ENCODE peak calls at places on chromosomes 6 and 20, in four cellular contexts. L is A549, W is GM12878, T is HepG2. V is an unnamed sample.

GRCh38 chr20:63316502-63316921 is 23.5 kb downstream of the COL20A1 start:
- DNase-seq in L (no peak), W (no peak), T (no peak), V (no peak)

GRCh38 chr20:62712606-62713005 is 4.0 kb downstream of the NTSR1 start:
- DNase-seq in L (no peak), W (no peak), T (no peak), V (no peak)

GRCh38 chr20:57397004-57397692 is 6.0 kb downstream of the RBM38 start:
- DNase-seq in L (no peak), W (no peak), T (no peak), V (no peak)

GRCh38 chr6:35287671-35288396 is 9.8 kb upstream of the DEF6 start:
- DNase-seq in L (no peak), W (no peak), T (no peak), V (no peak)

GRCh38 chr6:17233531-17233930 is 47.6 kb upstream of the RBM24 start:
- DNase-seq in L (peak; percentile 25), W (no peak), T (peak; percentile 12), V (no peak)

GRCh38 chr6:36621371-36621855 is 27.3 kb downstream of the SRSF3 start:
- DNase-seq in L (no peak), W (no peak), T (no peak), V (no peak)

GRCh38 chr6:164040994-164041393 is 626.5 kb downstream of the QKI start:
- DNase-seq in L (no peak), W (no peak), T (no peak), V (no peak)

GRCh38 chr20:3190681-3191111 is 13.8 kb downstream of the DDRGK1 start:
- DNase-seq in L (peak; percentile 39), W (no peak), T (no peak), V (no peak)

GRCh38 chr6:117449549-117450439 is 24.1 kb upstream of the ROS1 start:
- DNase-seq in L (peak; percentile 77), W (peak; percentile 12), T (peak; percentile 66), V (peak; percentile 15)

GRCh38 chr20:43492101-43492500 is 15.4 kb upstream of the L3MBTL1 start:
- DNase-seq in L (no peak), W (peak; percentile 56), T (no peak), V (no peak)

GRCh38 chr6:4134841-4135664 is at the start of gene ECI2:
- DNase-seq in L (peak; percentile 69), W (no peak), T (peak; percentile 71), V (peak; percentile 84)

GRCh38 chr6:150813993-150814359 is 51.5 kb upstream of the MTHFD1L start:
- DNase-seq in L (peak; percentile 58), W (peak; percentile 69), T (peak; percentile 18), V (no peak)

DNA sequence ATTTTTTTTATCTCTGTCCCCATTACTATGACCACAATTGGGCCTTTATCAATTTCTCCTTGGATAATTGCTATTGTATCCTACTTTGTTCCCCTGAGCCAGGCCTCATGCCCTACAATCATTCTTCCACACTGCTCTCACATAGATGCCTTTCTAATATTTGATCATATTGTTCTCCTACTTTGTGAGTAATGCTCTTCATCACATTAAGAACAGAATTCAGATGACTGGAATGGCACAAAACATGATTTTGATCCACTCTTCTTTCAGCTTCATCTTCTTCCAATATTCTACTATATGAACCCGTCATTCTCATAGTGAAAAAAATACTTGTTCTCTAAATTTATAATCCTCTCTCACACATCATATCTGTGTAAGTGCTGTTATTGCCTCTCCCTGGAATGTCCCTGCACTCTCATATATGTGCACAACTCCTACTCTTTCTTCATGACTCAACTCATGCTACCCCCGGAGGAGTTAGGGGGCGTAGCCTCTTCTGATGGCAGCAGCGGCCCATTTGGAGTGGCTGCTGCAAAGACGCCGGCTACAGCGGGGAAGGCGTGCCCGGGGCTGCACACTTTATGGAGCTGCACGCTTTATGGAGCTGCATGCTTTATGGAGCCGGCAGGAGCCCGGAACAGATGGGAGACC is 25.3 kb upstream of the HACE1 start:
- DNase-seq in L (no peak), W (no peak), T (no peak), V (no peak)
- TF ChIP-seq POLR2AphosphoS2 in L (no peak), W (no peak), T (no peak), V (no peak)

DNA sequence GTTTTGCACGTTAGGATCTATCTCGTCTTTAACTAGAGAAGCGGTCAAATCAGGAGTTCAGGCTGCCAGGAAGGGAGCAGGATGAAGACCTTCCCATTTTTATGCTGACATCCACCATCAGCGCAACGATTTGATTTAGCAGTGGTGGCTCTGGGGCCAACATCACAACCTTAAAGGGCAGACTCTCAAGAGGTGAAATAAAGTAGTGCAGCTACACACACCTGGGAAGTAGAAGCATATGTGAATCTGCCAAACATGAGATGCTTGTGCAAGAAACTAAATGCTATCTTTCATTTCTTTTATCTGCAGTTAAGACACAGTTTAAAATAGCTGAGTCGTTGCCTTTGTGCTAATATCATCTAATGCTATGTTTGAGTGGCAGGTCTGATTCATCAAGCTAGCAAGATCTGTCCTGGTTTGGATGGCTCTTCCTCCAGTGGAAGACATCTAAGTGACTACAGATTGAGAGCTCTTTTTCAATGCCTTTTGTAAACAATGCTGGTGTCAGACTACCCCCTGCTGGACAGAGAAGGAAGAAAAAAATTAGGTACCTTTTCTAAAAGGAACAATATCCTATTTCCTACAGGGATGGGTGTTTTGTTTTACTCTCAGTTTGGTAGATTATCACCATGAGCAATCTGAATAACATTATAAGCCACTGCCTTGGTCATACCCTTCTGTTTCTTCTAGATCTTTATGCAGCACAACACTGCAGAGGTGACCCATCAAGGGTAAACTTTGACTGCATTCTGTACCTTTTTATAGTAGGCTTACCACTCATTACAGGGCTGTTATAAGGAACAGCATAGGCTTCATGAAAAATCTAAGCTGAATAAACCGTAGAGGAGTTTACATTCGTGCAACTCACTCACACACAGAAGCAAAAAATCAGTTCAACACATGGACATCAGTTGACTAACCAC is 171.6 kb upstream of the FBXL4 start:
- DNase-seq in L (peak; percentile 27), W (no peak), T (peak; percentile 23), V (peak; percentile 30)
- TF ChIP-seq POLR2AphosphoS2 in L (no peak), W (no peak), T (no peak), V (no peak)

GRCh38 chr20:17735206-17735804 is 35.5 kb downstream of the BANF2 start:
- DNase-seq in L (no peak), W (no peak), T (no peak), V (no peak)

GRCh38 chr20:17735959-17736621 is 36.3 kb downstream of the BANF2 start:
- DNase-seq in L (no peak), W (no peak), T (no peak), V (no peak)

GRCh38 chr20:17734374-17734773 is 34.6 kb downstream of the BANF2 start:
- DNase-seq in L (no peak), W (no peak), T (no peak), V (no peak)

GRCh38 chr20:17741220-17741619 is 41.5 kb downstream of the BANF2 start:
- DNase-seq in L (no peak), W (no peak), T (no peak), V (no peak)

GRCh38 chr20:17738154-17738553 is 38.4 kb downstream of the BANF2 start:
- DNase-seq in L (no peak), W (no peak), T (no peak), V (no peak)
- TF ChIP-seq POLR2AphosphoS2 in L (no peak), W (no peak), T (no peak), V (no peak)

DNA sequence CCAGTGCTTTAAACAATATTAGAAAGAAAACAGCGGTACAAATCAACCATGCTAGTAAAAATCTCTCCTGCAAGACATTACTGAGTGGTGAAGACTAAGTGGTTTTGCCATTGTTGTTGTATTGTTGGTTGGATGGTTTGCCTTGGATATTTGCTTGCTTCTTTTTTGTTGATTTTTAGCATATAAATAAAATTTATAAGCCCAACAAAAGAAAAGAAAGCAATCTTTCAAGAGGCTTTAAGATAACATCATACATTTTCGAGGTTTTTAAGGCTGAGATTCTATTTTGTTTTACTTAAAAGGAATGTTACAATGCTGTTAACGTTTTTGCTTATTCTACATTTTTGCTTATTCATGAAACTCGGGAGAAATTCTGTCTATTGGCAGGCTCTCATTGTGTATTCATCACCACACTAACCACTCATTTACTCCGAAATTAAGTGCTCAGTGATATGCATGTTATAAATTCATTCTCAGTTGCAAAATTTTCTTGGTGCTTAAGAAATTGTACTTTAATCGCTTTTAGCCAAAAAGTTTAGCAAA is 139.1 kb downstream of the LAMA2 start:
- DNase-seq in L (no peak), W (no peak), T (no peak), V (no peak)
- TF ChIP-seq POLR2AphosphoS2 in L (no peak), W (no peak), T (no peak), V (no peak)

GRCh38 chr6:156955494-156956183 is 178.5 kb downstream of the ARID1B start:
- DNase-seq in L (no peak), W (no peak), T (no peak), V (no peak)
- TF ChIP-seq POLR2AphosphoS2 in L (no peak), W (no peak), T (no peak), V (no peak)

DNA sequence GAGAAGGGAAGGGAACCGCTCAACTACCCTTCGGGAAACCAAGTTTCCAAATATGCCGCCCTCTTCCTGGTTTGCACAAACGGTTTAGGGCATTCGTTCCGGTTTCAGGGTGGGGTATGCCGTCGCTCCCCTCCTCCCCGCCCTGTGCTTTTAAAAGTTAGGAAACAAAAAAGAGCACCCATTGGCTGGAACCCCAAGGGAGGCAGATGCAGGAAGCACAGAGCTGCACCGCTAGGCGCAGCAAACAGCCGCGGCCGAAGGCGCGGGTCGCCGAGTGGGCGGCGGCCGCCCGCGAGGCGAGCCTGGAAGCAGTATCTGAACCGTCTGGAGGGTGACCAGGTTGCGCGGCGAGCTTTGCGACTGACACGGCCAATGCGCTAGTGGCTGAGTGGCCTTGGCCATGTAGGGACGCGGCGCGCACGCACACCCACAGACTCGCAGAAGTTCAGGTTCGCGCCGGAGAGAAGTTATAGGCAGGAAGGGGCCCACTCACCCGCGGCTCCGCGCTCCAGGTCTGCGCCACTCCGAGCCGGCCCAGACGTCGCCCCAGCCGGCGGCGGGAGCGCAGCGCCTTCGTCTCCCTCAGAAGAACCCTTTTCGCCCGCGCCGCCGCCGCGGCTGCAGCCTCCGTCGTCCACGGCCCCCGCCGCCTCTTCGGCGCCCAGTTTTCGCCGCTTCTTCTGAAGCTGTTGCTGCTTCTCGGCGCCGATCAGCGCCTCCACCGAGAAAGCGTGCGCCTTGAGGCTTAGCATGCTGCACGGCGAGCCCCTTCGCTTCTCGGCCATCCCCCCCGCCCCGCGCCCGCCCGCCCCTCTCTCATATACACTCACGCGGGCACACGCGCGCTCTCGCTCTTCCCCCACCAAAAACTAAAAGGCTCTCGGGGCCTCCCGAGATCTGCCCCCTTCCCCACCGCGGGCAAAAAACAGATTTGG is 734 bp downstream of the TBX18 start:
- DNase-seq in L (peak; percentile 90), W (no peak), T (no peak), V (peak; percentile 92)
- TF ChIP-seq POLR2AphosphoS2 in L (no peak), W (no peak), T (no peak), V (no peak)

GRCh38 chr6:161947371-161947770 is 673.5 kb upstream of the AGPAT4 start:
- DNase-seq in L (no peak), W (no peak), T (no peak), V (no peak)

GRCh38 chr6:161940519-161940918 is 666.7 kb upstream of the AGPAT4 start:
- DNase-seq in L (no peak), W (no peak), T (no peak), V (no peak)

GRCh38 chr6:161941565-161941964 is 667.7 kb upstream of the AGPAT4 start:
- DNase-seq in L (no peak), W (no peak), T (no peak), V (no peak)

GRCh38 chr6:161948462-161948861 is 674.6 kb upstream of the AGPAT4 start:
- DNase-seq in L (no peak), W (no peak), T (no peak), V (no peak)

DNA sequence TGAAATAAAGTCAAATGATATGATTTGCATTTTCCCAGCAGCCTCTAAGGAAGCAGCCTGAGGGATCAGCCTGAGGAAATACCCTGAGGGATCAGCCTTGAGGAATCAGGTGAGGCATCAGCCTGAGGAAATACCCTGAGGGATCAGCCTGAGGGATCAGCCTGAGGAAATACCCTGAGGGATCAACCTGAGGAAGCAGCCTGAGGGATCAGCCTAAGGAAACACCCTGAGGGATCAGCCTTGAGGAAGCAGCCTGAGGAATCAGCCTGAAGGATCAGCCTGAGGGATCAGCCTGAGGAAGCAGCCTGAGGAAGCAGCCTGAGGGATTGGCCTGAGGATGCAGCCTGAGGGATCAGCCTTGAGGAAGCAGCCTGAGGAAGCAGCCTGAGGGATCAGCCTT is 669.7 kb upstream of the AGPAT4 start:
- DNase-seq in L (no peak), W (no peak), T (no peak), V (no peak)
- TF ChIP-seq POLR2AphosphoS2 in L (no peak), W (no peak), T (no peak), V (no peak)

V was measured in K562.